ENCODE peak calls at places on chromosomes 2 and 18, in four cellular contexts. One of them, this sample, is unnamed.

GRCh38 chr2:202185156-202185555 is 53.2 kb downstream of the SUMO1 start:
- DNase-seq in stimulated activated CD4-positive, alpha-beta T cell treated with anti-CD3 and anti-CD28 coated beads, Interleukin-1b, Interleukin-23, amount 100 ng/mL, for 48 hours: no peak
- DNase-seq in MCF 10A: no peak
- DNase-seq in CD8-positive, alpha-beta memory T cell: no peak
- DNase-seq in this sample: no peak

GRCh38 chr2:8543412-8544167 is 138.3 kb upstream of the ID2 start:
- DNase-seq in stimulated activated CD4-positive, alpha-beta T cell treated with anti-CD3 and anti-CD28 coated beads, Interleukin-1b, Interleukin-23, amount 100 ng/mL, for 48 hours: peak
- DNase-seq in MCF 10A: peak
- DNase-seq in CD8-positive, alpha-beta memory T cell: peak
- DNase-seq in this sample: peak

GRCh38 chr2:50535971-50536759 is 495.8 kb downstream of the NRXN1 start:
- DNase-seq in stimulated activated CD4-positive, alpha-beta T cell treated with anti-CD3 and anti-CD28 coated beads, Interleukin-1b, Interleukin-23, amount 100 ng/mL, for 48 hours: no peak
- DNase-seq in MCF 10A: peak
- DNase-seq in CD8-positive, alpha-beta memory T cell: no peak
- DNase-seq in this sample: peak

GRCh38 chr18:58796205-58796604 is 68.5 kb upstream of the ZNF532 start:
- DNase-seq in stimulated activated CD4-positive, alpha-beta T cell treated with anti-CD3 and anti-CD28 coated beads, Interleukin-1b, Interleukin-23, amount 100 ng/mL, for 48 hours: no peak
- DNase-seq in MCF 10A: no peak
- DNase-seq in CD8-positive, alpha-beta memory T cell: no peak
- DNase-seq in this sample: no peak

GRCh38 chr2:240974771-240975572 is 23.4 kb upstream of the SNED1 start:
- DNase-seq in stimulated activated CD4-positive, alpha-beta T cell treated with anti-CD3 and anti-CD28 coated beads, Interleukin-1b, Interleukin-23, amount 100 ng/mL, for 48 hours: no peak
- DNase-seq in MCF 10A: no peak
- DNase-seq in CD8-positive, alpha-beta memory T cell: no peak
- DNase-seq in this sample: no peak

GRCh38 chr2:81903534-81903933 is 1599.0 kb upstream of the LRRTM1 start:
- DNase-seq in stimulated activated CD4-positive, alpha-beta T cell treated with anti-CD3 and anti-CD28 coated beads, Interleukin-1b, Interleukin-23, amount 100 ng/mL, for 48 hours: no peak
- DNase-seq in MCF 10A: no peak
- DNase-seq in CD8-positive, alpha-beta memory T cell: no peak
- DNase-seq in this sample: no peak

GRCh38 chr18:22822841-22823508 is 110.2 kb upstream of the RBBP8 start:
- DNase-seq in stimulated activated CD4-positive, alpha-beta T cell treated with anti-CD3 and anti-CD28 coated beads, Interleukin-1b, Interleukin-23, amount 100 ng/mL, for 48 hours: no peak
- DNase-seq in MCF 10A: no peak
- DNase-seq in CD8-positive, alpha-beta memory T cell: no peak
- DNase-seq in this sample: no peak

GRCh38 chr2:232439758-232440135 is 16.2 kb upstream of the ALPI start:
- DNase-seq in stimulated activated CD4-positive, alpha-beta T cell treated with anti-CD3 and anti-CD28 coated beads, Interleukin-1b, Interleukin-23, amount 100 ng/mL, for 48 hours: no peak
- DNase-seq in MCF 10A: peak
- DNase-seq in CD8-positive, alpha-beta memory T cell: no peak
- DNase-seq in this sample: no peak

GRCh38 chr2:83320053-83320452 is 1139.0 kb downstream of the SUCLG1 start:
- DNase-seq in stimulated activated CD4-positive, alpha-beta T cell treated with anti-CD3 and anti-CD28 coated beads, Interleukin-1b, Interleukin-23, amount 100 ng/mL, for 48 hours: no peak
- DNase-seq in MCF 10A: no peak
- DNase-seq in CD8-positive, alpha-beta memory T cell: no peak
- DNase-seq in this sample: no peak

GRCh38 chr2:28273751-28274150 is 118.9 kb upstream of the FOSL2 start:
- DNase-seq in stimulated activated CD4-positive, alpha-beta T cell treated with anti-CD3 and anti-CD28 coated beads, Interleukin-1b, Interleukin-23, amount 100 ng/mL, for 48 hours: peak
- DNase-seq in MCF 10A: no peak
- DNase-seq in CD8-positive, alpha-beta memory T cell: no peak
- DNase-seq in this sample: peak

GRCh38 chr2:49978341-49978740 is 824.0 kb upstream of the FSHR start:
- DNase-seq in stimulated activated CD4-positive, alpha-beta T cell treated with anti-CD3 and anti-CD28 coated beads, Interleukin-1b, Interleukin-23, amount 100 ng/mL, for 48 hours: no peak
- DNase-seq in MCF 10A: no peak
- DNase-seq in CD8-positive, alpha-beta memory T cell: no peak
- DNase-seq in this sample: no peak

This sample was measured in M059J.